ENCODE peak calls at places on chromosomes 16 and 17, in five cellular contexts. Y, G, N, E and V are unnamed samples.

GRCh38 chr17:16879686-16880085 is 92.2 kb downstream of the TNFRSF13B start:
- DNase-seq in N (no peak), Y (no peak), E (no peak), G (no peak), V (no peak)

GRCh38 chr16:61792194-61792904 is 243.9 kb downstream of the CDH8 start:
- DNase-seq in E (peak; percentile 63), Y (no peak), N (no peak), G (no peak), V (peak; percentile 30)

GRCh38 chr17:51056813-51057510 is 63.7 kb downstream of the SPAG9 start:
- DNase-seq in Y (peak; percentile 72), N (peak; percentile 61), G (no peak), E (peak; percentile 56), V (peak; percentile 80)

GRCh38 chr17:16507918-16508533 is 16.0 kb upstream of the LRRC75A start:
- DNase-seq in N (no peak), Y (peak; percentile 49), G (no peak), E (no peak), V (no peak)

GRCh38 chr17:56699186-56699895 is 105.8 kb downstream of the NOG start:
- DNase-seq in G (no peak), Y (peak; percentile 93), N (peak; percentile 94), E (no peak), V (peak; percentile 100)

GRCh38 chr17:44049294-44050080 is 17.0 kb downstream of the LSM12 start:
- DNase-seq in N (no peak), G (no peak), Y (no peak), E (no peak), V (no peak)

GRCh38 chr16:85750021-85750826 is 672 bp downstream of the C16orf74 start:
- DNase-seq in G (no peak), N (no peak), E (no peak), Y (peak; percentile 60), V (no peak)

GRCh38 chr17:73613271-73613941 is 30.8 kb downstream of the SDK2 start:
- DNase-seq in E (no peak), N (no peak), Y (no peak), G (no peak), V (peak; percentile 91)

GRCh38 chr16:48392407-48392806 is 7.2 kb upstream of the SIAH1 start:
- DNase-seq in Y (no peak), E (no peak), N (no peak), G (no peak), V (no peak)

GRCh38 chr16:28231763-28232162 is 20.0 kb upstream of the XPO6 start:
- DNase-seq in E (no peak), N (no peak), Y (no peak), G (no peak), V (no peak)

GRCh38 chr16:85664580-85665372 is 24.0 kb downstream of the GINS2 start:
- DNase-seq in E (no peak), Y (no peak), N (no peak), G (no peak), V (no peak)

GRCh38 chr17:66952031-66952524 is 12.4 kb upstream of the CACNG4 start:
- DNase-seq in N (peak; percentile 88), E (no peak), G (no peak), Y (peak; percentile 90), V (peak; percentile 98)

GRCh38 chr16:56558024-56558747 is 6.7 kb upstream of the MT4 start:
- DNase-seq in N (peak; percentile 8), Y (no peak), G (no peak), E (no peak), V (no peak)

GRCh38 chr17:58279736-58280479 is 827 bp downstream of the MPO start:
- DNase-seq in Y (no peak), G (no peak), N (no peak), E (no peak), V (no peak)

GRCh38 chr17:32933881-32934280 is 5.9 kb downstream of the TMEM98 start:
- DNase-seq in N (no peak), E (no peak), Y (no peak), G (no peak), V (no peak)

GRCh38 chr17:33461051-33461450 is 168.0 kb upstream of the ASIC2 start:
- DNase-seq in E (no peak), G (no peak), N (no peak), Y (no peak), V (no peak)

GRCh38 chr16:66045626-66046025 is 320.9 kb upstream of the CDH5 start:
- DNase-seq in E (no peak), G (no peak), Y (no peak), N (no peak), V (no peak)

GRCh38 chr16:4376126-4376819 is 4.6 kb downstream of the VASN start:
- DNase-seq in N (peak; percentile 57), E (no peak), G (no peak), Y (peak; percentile 56), V (no peak)

GRCh38 chr17:48051706-48052486 is 3.7 kb downstream of the NFE2L1 start:
- DNase-seq in G (no peak), Y (peak; percentile 78), E (no peak), N (no peak), V (no peak)

GRCh38 chr17:64393000-64393402 is 2.3 kb upstream of the PECAM1 start:
- DNase-seq in N (no peak), G (peak; percentile 28), Y (no peak), E (no peak), V (no peak)

GRCh38 chr16:49484454-49484853 is 110.8 kb downstream of the C16orf78 start:
- DNase-seq in E (no peak), N (no peak), G (no peak), Y (peak; percentile 72), V (peak; percentile 73)

GRCh38 chr17:11980813-11981212 is 16.5 kb downstream of the ZNF18 start:
- DNase-seq in Y (no peak), N (no peak), G (no peak), E (no peak), V (no peak)

GRCh38 chr16:2815299-2815771 is 1.7 kb upstream of the PRSS21 start:
- DNase-seq in G (no peak), N (no peak), E (no peak), Y (no peak), V (no peak)

GRCh38 chr16:67244387-67245188 is 2.7 kb downstream of the FHOD1 start:
- DNase-seq in G (peak; percentile 64), Y (peak; percentile 55), E (no peak), N (no peak), V (peak; percentile 77)

GRCh38 chr16:67245674-67246080 is 1.6 kb downstream of the FHOD1 start:
- DNase-seq in G (no peak), Y (no peak), E (no peak), N (no peak), V (no peak)

GRCh38 chr16:67246081-67246944 is 968 bp downstream of the FHOD1 start:
- DNase-seq in N (peak; percentile 63), E (no peak), Y (peak; percentile 91), G (peak; percentile 34), V (peak; percentile 94)

GRCh38 chr16:67243481-67243880 is 3.8 kb downstream of the FHOD1 start:
- DNase-seq in G (no peak), E (no peak), Y (no peak), N (no peak), V (no peak)

DNA sequence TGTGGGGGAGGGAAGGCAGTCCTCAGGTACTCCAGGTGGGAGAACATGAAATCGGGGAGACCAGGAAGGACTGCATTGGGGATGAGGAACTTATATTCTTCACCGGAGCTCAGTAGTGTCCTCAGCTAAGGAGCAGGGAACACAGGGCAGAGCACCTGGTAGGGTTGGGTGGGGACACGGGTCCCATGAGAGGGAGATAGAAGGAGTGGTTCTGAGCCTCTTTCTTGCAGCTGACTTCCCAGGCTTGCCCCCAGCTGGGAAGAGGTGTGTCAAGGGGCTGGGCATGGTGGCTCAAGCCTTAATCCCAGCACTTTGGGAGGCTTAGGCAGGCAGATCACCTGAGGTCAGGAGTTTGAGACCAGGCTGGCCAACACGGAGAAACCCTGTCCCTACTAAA is 2.1 kb downstream of the FHOD1 start:
- DNase-seq in E (no peak), G (no peak), N (no peak), Y (no peak), V (no peak)
- H3K4me3 ChIP-seq in E (no peak overlapping the region), G (no peak overlapping the region), N (peak overlapping the region; percentile 86), Y (no peak overlapping the region), V (no peak overlapping the region)

GRCh38 chr17:752002-752619 is at the start of gene GEMIN4:
- DNase-seq in G (peak; percentile 98), E (peak; percentile 50), Y (peak; percentile 95), N (peak; percentile 65), V (peak; percentile 94)

GRCh38 chr17:751269-752001 is 629 bp downstream of the GEMIN4 start:
- DNase-seq in Y (peak; percentile 41), G (peak; percentile 42), E (no peak), N (no peak), V (no peak)

GRCh38 chr17:752620-753219 is 656 bp upstream of the GEMIN4 start:
- DNase-seq in E (no peak), N (peak; percentile 20), G (no peak), Y (peak; percentile 68), V (peak; percentile 56)

GRCh38 chr17:753407-753806 is 1.3 kb upstream of the GEMIN4 start:
- DNase-seq in Y (no peak), N (no peak), E (no peak), G (no peak), V (no peak)

GRCh38 chr17:750431-751037 is 1.5 kb downstream of the GEMIN4 start:
- DNase-seq in N (no peak), G (no peak), Y (no peak), E (no peak), V (no peak)
- H3K4me3 ChIP-seq in N (peak overlapping the region; percentile 71), G (peak overlapping the region; percentile 94), Y (peak overlapping the region; percentile 91), E (peak overlapping the region; percentile 86), V (no peak overlapping the region)

GRCh38 chr17:77286391-77286640 is 145.5 kb downstream of the SEC14L1 start:
- DNase-seq in G (no peak), N (no peak), Y (no peak), E (no peak), V (no peak)
- H3K4me3 ChIP-seq in G (no peak overlapping the region), N (no peak overlapping the region), Y (no peak overlapping the region), E (no peak overlapping the region), V (no peak overlapping the region)

DNA sequence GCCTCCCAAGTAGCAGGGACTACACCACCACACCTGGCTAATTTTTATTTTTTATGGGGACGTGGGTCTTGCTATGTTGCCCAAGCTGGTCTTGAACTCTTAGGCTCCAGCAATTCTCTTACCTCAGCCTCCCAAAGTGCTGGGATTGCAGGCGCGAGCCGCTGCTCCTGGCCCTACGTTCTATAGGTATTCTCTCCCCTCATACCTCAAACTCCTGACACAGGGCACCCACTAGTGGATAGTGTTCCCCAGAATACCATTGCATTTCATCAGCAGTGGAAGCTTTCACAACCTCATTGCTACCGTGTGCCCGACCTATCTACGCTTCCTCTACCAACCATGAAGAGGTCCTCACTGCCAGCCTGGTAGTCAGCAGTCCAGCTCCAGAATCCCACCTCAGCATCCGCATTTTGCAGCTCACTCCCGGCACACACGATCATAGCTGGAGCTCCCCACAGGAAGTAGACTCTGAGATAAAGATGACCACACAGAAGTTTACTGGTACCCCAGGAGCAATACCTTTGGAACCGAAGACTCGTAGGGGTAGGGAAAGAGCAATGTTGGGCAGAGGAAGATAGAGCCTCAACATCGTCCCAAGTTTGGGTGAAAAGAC is 9.3 kb downstream of the CTRB2 start:
- DNase-seq in Y (no peak), E (no peak), G (no peak), N (no peak), V (peak; percentile 40)
- H3K4me3 ChIP-seq in Y (no peak overlapping the region), E (no peak overlapping the region), G (no peak overlapping the region), N (no peak overlapping the region), V (no peak overlapping the region)